ENCODE peak calls at places on chromosomes 1 and 21, in nine cellular contexts. J is sigmoid colon, Q is endothelial cell of umbilical vein, W is GM12878, A is HepG2, N is GM23338, R is suprapubic skin, O is GM12892, D is prostate gland. S is an unnamed sample.

GRCh38 chr1:201021333-201022177 is 2.0 kb downstream of the KIF21B start:
- DNase-seq in D (no peak), N (no peak), R (no peak), J (no peak), A (no peak), O (no peak), W (no peak), Q (no peak), S (no peak)

GRCh38 chr1:19750101-19750881 is 49.4 kb downstream of the TMCO4 start:
- DNase-seq in A (no peak), D (no peak), Q (peak), J (no peak), W (no peak), N (no peak), O (no peak), R (no peak), S (no peak)

GRCh38 chr1:35642472-35642955 is 1.2 kb upstream of the PSMB2 start:
- DNase-seq in R (no peak), N (no peak), A (no peak), J (no peak), D (no peak), Q (peak), W (no peak), O (no peak), S (no peak)

GRCh38 chr1:35287807-35288640 is 19.5 kb downstream of the ZMYM4 start:
- DNase-seq in W (no peak), R (no peak), O (no peak), N (no peak), Q (peak), J (no peak), A (no peak), D (no peak), S (no peak)

GRCh38 chr1:161718559-161719324 is 2.6 kb upstream of the FCRLB start:
- DNase-seq in A (no peak), D (no peak), Q (no peak), N (no peak), O (no peak), R (no peak), W (no peak), J (no peak), S (no peak)

GRCh38 chr1:228144213-228145049 is 4.4 kb downstream of the GUK1 start:
- DNase-seq in R (peak), A (no peak), J (peak), N (no peak), D (no peak), Q (no peak), W (no peak), O (no peak), S (peak)

GRCh38 chr1:207313131-207313530 is 8.3 kb upstream of the CD55 start:
- DNase-seq in O (no peak), Q (no peak), A (no peak), J (no peak), W (no peak), R (no peak), N (no peak), D (no peak), S (no peak)

GRCh38 chr1:232404981-232405380 is 225.0 kb downstream of the SIPA1L2 start:
- DNase-seq in N (no peak), J (no peak), O (no peak), D (no peak), W (no peak), A (no peak), R (no peak), Q (no peak), S (no peak)

GRCh38 chr1:237133921-237134320 is 91.9 kb downstream of the RYR2 start:
- DNase-seq in Q (no peak), R (no peak), D (no peak), O (no peak), J (no peak), A (no peak), N (no peak), W (no peak), S (no peak)

GRCh38 chr1:94773931-94774422 is 46.2 kb upstream of the SLC44A3 start:
- DNase-seq in R (no peak), J (no peak), Q (no peak), N (peak), W (no peak), A (peak), O (no peak), D (no peak), S (no peak)

GRCh38 chr1:115910231-115910630 is 66.1 kb upstream of the SLC22A15 start:
- DNase-seq in A (no peak), Q (no peak), N (no peak), O (no peak), D (no peak), R (no peak), J (no peak), W (no peak), S (no peak)

GRCh38 chr21:16216595-16216994 is 486.8 kb downstream of the USP25 start:
- DNase-seq in J (no peak), Q (no peak), N (no peak), O (no peak), A (no peak), R (no peak), D (no peak), W (no peak), S (no peak)

GRCh38 chr1:50251592-50252165 is 143.0 kb downstream of the ELAVL4 start:
- DNase-seq in O (no peak), D (no peak), N (peak), A (no peak), J (no peak), W (no peak), Q (no peak), R (no peak), S (no peak)

GRCh38 chr1:159065106-159065505 is 11.5 kb downstream of the AIM2 start:
- DNase-seq in W (no peak), D (no peak), O (no peak), J (no peak), N (no peak), Q (no peak), A (no peak), R (no peak), S (no peak)

GRCh38 chr1:86155061-86155806 is 1.3 kb downstream of the COL24A1 start:
- DNase-seq in R (peak), A (no peak), O (peak), Q (no peak), N (peak), D (no peak), W (no peak), J (peak), S (no peak)

DNA sequence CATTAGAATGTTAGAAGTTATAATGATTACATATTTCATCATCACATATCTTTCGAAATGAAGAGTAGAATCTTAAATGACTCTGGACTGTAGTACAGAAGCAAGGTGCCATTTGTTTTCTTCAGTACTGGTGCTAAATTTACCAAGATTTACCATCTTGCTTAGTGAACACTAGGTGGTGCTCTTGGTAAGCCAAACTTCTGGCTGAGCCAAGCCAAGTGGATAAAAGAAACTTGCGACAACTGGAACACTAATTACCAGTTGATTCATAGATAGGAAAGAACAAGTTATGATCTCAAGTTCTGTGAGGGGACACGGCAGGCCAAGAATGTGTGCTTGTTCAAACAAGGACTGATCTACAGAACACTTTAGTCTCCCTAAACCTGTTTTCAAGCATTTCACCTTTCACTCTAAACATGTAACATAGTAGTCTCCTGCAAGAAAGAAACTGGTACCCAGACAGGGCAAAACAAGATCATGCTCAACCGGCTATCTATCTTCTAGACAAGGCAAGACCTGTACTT is 19.8 kb downstream of the SPRTN start:
- DNase-seq in O (peak), Q (peak), R (peak), N (peak), D (peak), J (peak), W (peak), A (peak), S (peak)
- TF ChIP-seq POLR2AphosphoS5 in O (no peak), Q (no peak), R (peak), N (no peak), D (peak), J (peak), W (no peak), A (peak), S (peak)

GRCh38 chr1:180923887-180924286 is 11.2 kb downstream of the KIAA1614 start:
- DNase-seq in N (no peak), W (no peak), R (no peak), O (no peak), Q (no peak), J (no peak), A (no peak), D (no peak), S (no peak)

GRCh38 chr1:180924939-180925338 is 12.2 kb downstream of the KIAA1614 start:
- DNase-seq in J (no peak), W (no peak), A (no peak), Q (no peak), N (no peak), R (no peak), O (no peak), D (no peak), S (no peak)

GRCh38 chr1:180922637-180923023 is 9.9 kb downstream of the KIAA1614 start:
- DNase-seq in W (no peak), D (no peak), N (no peak), J (no peak), O (no peak), Q (no peak), R (no peak), A (no peak), S (no peak)

GRCh38 chr1:180921891-180922636 is 9.4 kb downstream of the KIAA1614 start:
- DNase-seq in J (no peak), A (no peak), O (no peak), R (no peak), D (no peak), W (no peak), Q (no peak), N (no peak), S (no peak)

GRCh38 chr1:180923024-180923841 is 10.5 kb downstream of the KIAA1614 start:
- DNase-seq in R (no peak), N (peak), W (peak), J (no peak), A (peak), Q (no peak), O (no peak), D (no peak), S (no peak)
- TF ChIP-seq POLR2AphosphoS5 in R (no peak), N (peak), W (no peak), J (no peak), A (no peak), Q (no peak), O (no peak), D (no peak), S (no peak)

DNA sequence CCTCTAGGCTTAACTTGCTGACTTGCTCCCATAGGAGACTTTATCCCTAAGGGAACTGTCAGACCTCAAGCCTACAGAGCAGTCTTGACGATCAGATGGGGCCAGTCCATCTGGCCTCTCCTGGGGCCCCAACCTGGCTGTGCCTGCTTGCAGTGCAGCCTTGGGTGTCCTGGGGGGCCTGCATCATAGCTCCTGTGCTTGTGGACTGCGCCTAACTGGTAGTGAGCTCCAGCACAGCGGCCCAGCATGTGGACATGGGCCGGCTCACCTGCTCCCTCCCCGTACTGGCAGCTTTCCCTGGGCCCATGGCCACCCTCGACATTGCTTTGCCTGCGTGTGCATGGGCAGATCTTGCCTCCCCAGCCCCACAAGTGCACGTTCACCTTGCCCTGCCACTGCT is 76.1 kb downstream of the INTS7 start:
- DNase-seq in N (no peak), R (no peak), Q (no peak), W (no peak), J (no peak), O (no peak), A (no peak), D (no peak), S (no peak)
- TF ChIP-seq POLR2AphosphoS5 in N (no peak), R (no peak), Q (no peak), W (no peak), J (no peak), O (no peak), A (no peak), D (no peak), S (no peak)

GRCh38 chr1:194289569-194290266 is 1103.3 kb upstream of the B3GALT2 start:
- DNase-seq in R (no peak), D (no peak), Q (no peak), A (no peak), N (peak), W (peak), O (peak), J (no peak), S (no peak)
- TF ChIP-seq POLR2AphosphoS5 in R (no peak), D (no peak), Q (no peak), A (no peak), N (no peak), W (no peak), O (no peak), J (no peak), S (no peak)

GRCh38 chr1:8014381-8014988 is 11.6 kb downstream of the ERRFI1 start:
- DNase-seq in W (no peak), J (no peak), D (no peak), A (no peak), R (no peak), O (no peak), Q (no peak), N (no peak), S (no peak)
- TF ChIP-seq POLR2AphosphoS5 in W (no peak), J (no peak), D (no peak), A (peak), R (no peak), O (no peak), Q (no peak), N (no peak), S (no peak)

GRCh38 chr1:111738436-111739221 is 566 bp downstream of the INKA2 start:
- DNase-seq in J (peak), O (peak), Q (peak), N (peak), D (peak), A (peak), R (peak), W (no peak), S (peak)

GRCh38 chr1:111738133-111738435 is 1.1 kb downstream of the INKA2 start:
- DNase-seq in W (no peak), A (no peak), R (no peak), O (no peak), D (no peak), Q (no peak), N (no peak), J (no peak), S (no peak)

GRCh38 chr1:111739984-111740765 is 980 bp upstream of the INKA2 start:
- DNase-seq in D (peak), Q (peak), N (peak), O (no peak), A (no peak), J (peak), W (no peak), R (peak), S (peak)

GRCh38 chr1:111737216-111738132 is 1.7 kb downstream of the INKA2 start:
- DNase-seq in Q (peak), A (no peak), N (no peak), J (no peak), R (no peak), W (no peak), O (no peak), D (no peak), S (no peak)

GRCh38 chr1:111739222-111739983 is at the start of gene INKA2:
- DNase-seq in Q (peak), R (peak), D (peak), J (peak), N (peak), O (peak), W (peak), A (peak), S (peak)
- TF ChIP-seq POLR2AphosphoS5 in Q (no peak), R (no peak), D (peak), J (peak), N (peak), O (no peak), W (no peak), A (peak), S (peak)

GRCh38 chr1:4711944-4712343 is 57.5 kb downstream of the AJAP1 start:
- DNase-seq in J (no peak), W (no peak), Q (no peak), D (no peak), N (no peak), R (no peak), A (no peak), O (no peak), S (no peak)

GRCh38 chr1:4713669-4714068 is 59.3 kb downstream of the AJAP1 start:
- DNase-seq in J (no peak), N (no peak), O (no peak), Q (no peak), A (no peak), R (no peak), W (no peak), D (no peak), S (no peak)

GRCh38 chr1:4710592-4711190 is 56.3 kb downstream of the AJAP1 start:
- DNase-seq in W (no peak), A (peak), R (no peak), O (no peak), D (no peak), Q (no peak), J (no peak), N (no peak), S (no peak)

GRCh38 chr1:4708853-4709507 is 54.6 kb downstream of the AJAP1 start:
- DNase-seq in O (no peak), J (no peak), D (no peak), Q (no peak), A (no peak), W (no peak), R (no peak), N (no peak), S (no peak)

GRCh38 chr1:4711191-4711915 is 56.9 kb downstream of the AJAP1 start:
- DNase-seq in R (no peak), N (no peak), D (no peak), O (no peak), W (no peak), Q (no peak), J (no peak), A (no peak), S (no peak)
- TF ChIP-seq POLR2AphosphoS5 in R (no peak), N (no peak), D (no peak), O (no peak), W (no peak), Q (no peak), J (no peak), A (no peak), S (no peak)